ENCODE peak calls at places on chromosomes 4 and X, in ten cellular contexts. Y, E, P, H, B, A, J, S, M and W are unnamed samples.

GRCh38 chr4:81827568-81828202 is 356.0 kb upstream of the RASGEF1B start:
- DNase-seq in Y (no peak), E (no peak), P (no peak), H (no peak), B (no peak), A (no peak), J (no peak), S (no peak), M (no peak), W (no peak)

GRCh38 chrX:112642349-112642748 is 37.4 kb downstream of the LHFPL1 start:
- DNase-seq in Y (no peak), E (no peak), P (peak), H (peak), B (peak), A (peak), J (peak), S (peak), M (peak), W (peak)

GRCh38 chr4:59805176-59805575 is 1395.0 kb upstream of the ADGRL3 start:
- DNase-seq in Y (no peak), E (no peak), P (no peak), H (no peak), B (no peak), A (no peak), J (no peak), S (no peak), M (no peak), W (no peak)

GRCh38 chr4:89957527-89957926 is 62.9 kb downstream of the MMRN1 start:
- DNase-seq in Y (no peak), E (no peak), P (no peak), H (no peak), B (no peak), A (no peak), J (no peak), S (no peak), M (no peak), W (no peak)

GRCh38 chr4:182848685-182849084 is 68.5 kb downstream of the DCTD start:
- DNase-seq in Y (no peak), E (no peak), P (no peak), H (no peak), B (no peak), A (no peak), J (no peak), S (no peak), M (no peak), W (no peak)

GRCh38 chr4:135185256-135185655 is 983.7 kb upstream of the PABPC4L start:
- DNase-seq in Y (no peak), E (no peak), P (no peak), H (no peak), B (no peak), A (peak), J (no peak), S (no peak), M (no peak), W (no peak)

GRCh38 chr4:23789765-23790164 is 100.1 kb downstream of the PPARGC1A start:
- DNase-seq in Y (no peak), E (peak), P (no peak), H (no peak), B (no peak), A (no peak), J (no peak), S (no peak), M (peak), W (no peak)

GRCh38 chr4:64539234-64539849 is 130.1 kb upstream of the TECRL start:
- DNase-seq in Y (no peak), E (peak), P (peak), H (peak), B (peak), A (peak), J (peak), S (peak), M (peak), W (peak)

GRCh38 chrX:71919436-71919835 is 8.8 kb downstream of the NHSL2 start:
- DNase-seq in Y (no peak), E (no peak), P (no peak), H (no peak), B (no peak), A (no peak), J (no peak), S (no peak), M (no peak), W (no peak)